ENCODE peak calls at places on chromosome 18, in seven cellular contexts. X is HFFc6, T is progenitor cell of endocrine pancreas, G is fibroblast of mammary gland, M is colonic mucosa, N is fibroblast of lung, V is esophagus squamous epithelium. Z is an unnamed sample.

GRCh38 chr18:47997338-47997780 is 66.9 kb upstream of the SMAD2 start:
- DNase-seq in X (no peak), M (no peak), N (no peak), T (no peak), V (no peak), G (peak), Z (no peak)

GRCh38 chr18:23784811-23785245 is 95.6 kb downstream of the LAMA3 start:
- DNase-seq in M (peak), X (peak), V (no peak), G (peak), N (peak), T (no peak), Z (peak)

GRCh38 chr18:32714571-32715148 is 58.2 kb downstream of the KLHL14 start:
- DNase-seq in G (peak), X (peak), M (peak), T (peak), N (peak), V (no peak), Z (peak)

GRCh38 chr18:56402872-56403516 is 235.4 kb downstream of the TXNL1 start:
- DNase-seq in X (peak), T (no peak), M (no peak), G (peak), N (peak), V (no peak), Z (no peak)

GRCh38 chr18:14978962-14979535 is 231.1 kb downstream of the ANKRD30B start:
- DNase-seq in V (no peak), T (no peak), M (peak), N (no peak), G (peak), X (no peak), Z (peak)

GRCh38 chr18:76805221-76805620 is 17.1 kb upstream of the ZNF236 start:
- DNase-seq in X (peak), N (peak), G (peak), T (no peak), V (no peak), M (no peak), Z (no peak)

GRCh38 chr18:49570836-49571235 is 9.0 kb downstream of the LIPG start:
- DNase-seq in V (no peak), G (no peak), T (no peak), N (no peak), X (no peak), M (no peak), Z (no peak)

GRCh38 chr18:44541159-44541558 is 139.5 kb upstream of the SETBP1 start:
- DNase-seq in T (no peak), N (peak), M (no peak), G (peak), V (no peak), X (no peak), Z (no peak)

GRCh38 chr18:3449702-3450357 is at the start of gene TGIF1:
- DNase-seq in X (peak), T (peak), M (peak), G (peak), N (peak), V (peak), Z (peak)

GRCh38 chr18:3450358-3451107 is 561 bp downstream of the TGIF1 start:
- DNase-seq in G (peak), M (peak), T (no peak), X (peak), V (peak), N (peak), Z (peak)

GRCh38 chr18:3448845-3449701 is 899 bp upstream of the TGIF1 start:
- DNase-seq in T (peak), V (peak), M (peak), G (peak), N (peak), X (peak), Z (peak)

GRCh38 chr18:3447035-3447894 is 2.7 kb upstream of the TGIF1 start:
- DNase-seq in G (peak), X (peak), M (no peak), T (peak), N (peak), V (no peak), Z (peak)

GRCh38 chr18:3447895-3448844 is 1.8 kb upstream of the TGIF1 start:
- DNase-seq in N (peak), X (peak), M (peak), V (peak), G (peak), T (peak), Z (peak)
- TF ChIP-seq CTCF in N (peak), X (peak), M (no peak), V (no peak), G (no peak), T (peak), Z (peak)

DNA sequence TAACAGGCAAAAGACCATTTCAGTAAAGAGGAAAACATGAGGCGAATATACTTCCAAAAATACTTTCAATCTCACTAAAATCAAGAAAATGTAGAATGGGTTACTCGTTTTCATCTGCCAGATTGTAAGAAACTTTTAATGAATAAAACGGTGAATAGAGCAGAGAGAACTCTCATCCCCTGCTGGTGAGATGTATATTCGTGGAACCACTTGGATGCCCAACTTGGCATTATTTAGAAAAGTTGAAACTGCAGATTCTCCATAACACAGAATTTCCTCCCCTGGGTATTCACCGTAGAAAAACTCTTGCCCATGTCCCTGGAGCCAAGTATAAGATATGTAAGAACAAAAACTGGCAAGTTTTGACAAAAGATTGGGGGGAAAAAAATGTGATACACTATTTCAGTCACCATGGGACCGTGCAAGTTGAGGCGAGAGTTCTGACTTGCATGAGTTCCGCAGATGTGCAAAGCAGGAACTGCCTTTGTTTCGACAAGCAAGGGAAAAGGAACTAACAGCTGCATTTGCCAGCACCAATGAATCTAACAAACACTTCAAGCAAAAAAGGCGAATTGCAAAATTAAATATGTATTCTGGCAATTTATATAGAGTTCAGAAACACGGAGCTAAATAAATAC is 14.8 kb downstream of the TIMM21 start:
- DNase-seq in N (no peak), G (no peak), M (no peak), T (no peak), X (no peak), V (no peak), Z (no peak)
- TF ChIP-seq CTCF in N (no peak), G (peak), M (no peak), T (peak), X (peak), V (peak), Z (no peak)

GRCh38 chr18:75694292-75694691 is 266.8 kb upstream of the SMIM21 start:
- DNase-seq in T (no peak), G (no peak), V (no peak), X (no peak), M (no peak), N (no peak), Z (no peak)

GRCh38 chr18:75687626-75688025 is 260.1 kb upstream of the SMIM21 start:
- DNase-seq in M (no peak), X (no peak), V (no peak), G (no peak), N (peak), T (no peak), Z (no peak)

GRCh38 chr18:75691483-75691882 is 264.0 kb upstream of the SMIM21 start:
- DNase-seq in G (no peak), M (no peak), T (no peak), V (no peak), X (no peak), N (no peak), Z (no peak)
- TF ChIP-seq CTCF in G (no peak), M (no peak), T (peak), V (no peak), X (no peak), N (no peak), Z (no peak)

GRCh38 chr18:9550413-9550812 is 63.9 kb downstream of the PPP4R1 start:
- DNase-seq in N (no peak), T (no peak), G (no peak), V (no peak), X (no peak), M (no peak), Z (no peak)

GRCh38 chr18:9547767-9548166 is 66.6 kb downstream of the PPP4R1 start:
- DNase-seq in M (no peak), G (no peak), X (no peak), N (no peak), V (no peak), T (no peak), Z (no peak)

GRCh38 chr18:9552189-9552588 is 62.2 kb downstream of the PPP4R1 start:
- DNase-seq in X (no peak), V (no peak), N (peak), G (peak), T (no peak), M (no peak), Z (no peak)

GRCh38 chr18:9546468-9546867 is 67.9 kb downstream of the PPP4R1 start:
- DNase-seq in T (no peak), G (no peak), V (no peak), X (no peak), M (no peak), N (no peak), Z (no peak)

DNA sequence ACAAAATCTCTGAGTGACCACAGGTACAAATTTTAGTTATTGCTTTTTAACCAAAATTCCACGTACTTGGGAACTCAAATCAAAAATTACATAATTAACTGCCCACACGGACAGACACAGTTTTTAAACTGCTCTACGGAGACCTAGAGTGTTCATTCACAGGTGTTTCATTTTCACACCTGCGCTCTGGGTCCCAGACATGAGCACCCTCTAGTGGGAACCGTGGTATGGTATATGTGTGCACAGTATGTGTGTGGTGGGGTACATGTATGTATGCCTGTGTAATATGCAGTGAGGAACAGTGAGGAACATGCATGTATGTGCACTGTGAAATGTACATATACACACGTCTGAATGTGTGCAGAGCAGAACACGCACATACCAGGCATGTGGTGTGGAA is 65.0 kb downstream of the PPP4R1 start:
- DNase-seq in X (no peak), V (no peak), N (no peak), M (no peak), T (no peak), G (no peak), Z (no peak)
- TF ChIP-seq CTCF in X (peak), V (no peak), N (no peak), M (no peak), T (peak), G (peak), Z (no peak)